ENCODE peak calls at places on chromosomes 6 and 20, in ten cellular contexts. Q, U, K, O, Z, X, I, Y, P and R are unnamed samples.

GRCh38 chr6:126529605-126530004 is 189.7 kb downstream of the CENPW start:
- ATAC-seq in O (no peak), U (no peak), K (no peak), I (no peak), P (no peak), Z (no peak), Q (no peak), X (no peak), Y (no peak), R (no peak)

GRCh38 chr6:76230711-76231110 is 158.2 kb upstream of the IMPG1 start:
- ATAC-seq in Q (no peak), U (no peak), O (no peak), P (no peak), Y (no peak), I (no peak), K (peak), Z (no peak), X (peak), R (no peak)

GRCh38 chr6:120938164-120938875 is 396.0 kb downstream of the TBC1D32 start:
- ATAC-seq in P (no peak), K (no peak), Q (no peak), U (no peak), O (no peak), Y (no peak), I (no peak), Z (no peak), X (no peak), R (no peak)

GRCh38 chr6:134007077-134007476 is 45.3 kb downstream of the SLC2A12 start:
- ATAC-seq in Q (no peak), Y (no peak), P (no peak), I (no peak), U (no peak), K (peak), O (no peak), X (no peak), Z (no peak), R (peak)

GRCh38 chr6:3329491-3330051 is 70.8 kb downstream of the PSMG4 start:
- ATAC-seq in O (no peak), U (no peak), P (no peak), Z (no peak), X (peak), Q (no peak), K (no peak), I (no peak), Y (no peak), R (peak)

GRCh38 chr20:8777866-8778265 is 291.0 kb upstream of the PLCB4 start:
- ATAC-seq in I (no peak), O (no peak), U (no peak), P (no peak), X (no peak), Z (no peak), K (no peak), Y (no peak), Q (no peak), R (no peak)

GRCh38 chr6:2738373-2738979 is 12.2 kb downstream of the MYLK4 start:
- ATAC-seq in P (peak), X (peak), Y (no peak), I (peak), O (peak), U (peak), Q (peak), Z (no peak), K (peak), R (no peak)

GRCh38 chr6:20837189-20837588 is 302.9 kb downstream of the CDKAL1 start:
- ATAC-seq in X (no peak), I (peak), Y (peak), Z (no peak), U (peak), K (no peak), P (peak), Q (peak), O (peak), R (no peak)

GRCh38 chr6:110589865-110590513 is 113.6 kb upstream of the SLC22A16 start:
- ATAC-seq in Q (no peak), P (no peak), K (no peak), U (no peak), Y (peak), I (no peak), X (no peak), O (no peak), Z (no peak), R (peak)

GRCh38 chr6:18245642-18246041 is 18.7 kb downstream of the DEK start:
- ATAC-seq in K (no peak), Z (no peak), Y (peak), X (no peak), U (no peak), Q (no peak), O (peak), I (peak), P (peak), R (no peak)

GRCh38 chr6:115838763-115839401 is 221.8 kb downstream of the FRK start:
- ATAC-seq in X (peak), Z (no peak), K (peak), Y (peak), Q (no peak), U (no peak), O (no peak), P (no peak), I (no peak), R (peak)

GRCh38 chr6:46486186-46486585 is 5.1 kb downstream of the RCAN2 start:
- ATAC-seq in O (no peak), Z (peak), P (no peak), X (no peak), Y (no peak), Q (no peak), K (no peak), U (no peak), I (no peak), R (no peak)

GRCh38 chr6:134293659-134294161 is 24.2 kb downstream of the SGK1 start:
- ATAC-seq in U (no peak), P (no peak), Z (no peak), Q (no peak), O (no peak), I (no peak), X (no peak), Y (no peak), K (no peak), R (no peak)

GRCh38 chr20:8798505-8798904 is 270.4 kb upstream of the PLCB4 start:
- ATAC-seq in Z (peak), Q (no peak), P (no peak), Y (no peak), O (no peak), U (no peak), K (no peak), X (no peak), I (no peak), R (no peak)

GRCh38 chr6:43269273-43270007 is 26.2 kb downstream of the TTBK1 start:
- ATAC-seq in P (peak), X (peak), Q (peak), Y (peak), O (peak), I (peak), K (peak), U (peak), Z (peak), R (peak)

GRCh38 chr6:3788408-3789017 is 37.0 kb upstream of the PXDC1 start:
- ATAC-seq in K (no peak), Y (no peak), Z (peak), P (no peak), X (no peak), O (no peak), Q (no peak), I (no peak), U (no peak), R (peak)

GRCh38 chr20:3406481-3407425 is 716 bp downstream of the DNAAF9 start:
- ATAC-seq in K (peak), Q (no peak), X (peak), Z (peak), P (peak), U (peak), O (no peak), I (no peak), Y (peak), R (no peak)

GRCh38 chr6:112482373-112482772 is 135.2 kb downstream of the RFPL4B start:
- ATAC-seq in Y (no peak), I (no peak), Q (no peak), K (peak), U (no peak), P (no peak), X (no peak), Z (no peak), O (no peak), R (no peak)

GRCh38 chr6:79705456-79705995 is 74.4 kb downstream of the SH3BGRL2 start:
- ATAC-seq in Y (no peak), X (no peak), Q (no peak), I (no peak), K (no peak), O (no peak), P (no peak), U (no peak), Z (no peak), R (no peak)

GRCh38 chr6:156988276-156989158 is 211.3 kb downstream of the ARID1B start:
- ATAC-seq in Z (no peak), K (peak), U (no peak), Q (peak), P (no peak), O (no peak), Y (peak), I (no peak), X (peak), R (peak)

GRCh38 chr6:163341671-163342070 is 72.8 kb upstream of the QKI start:
- ATAC-seq in X (no peak), I (no peak), Z (no peak), P (no peak), U (no peak), Y (no peak), K (no peak), O (no peak), Q (no peak), R (no peak)

GRCh38 chr6:23106951-23107350 is 537.6 kb downstream of the HDGFL1 start:
- ATAC-seq in X (no peak), K (no peak), Y (no peak), I (no peak), O (no peak), P (no peak), U (no peak), Q (no peak), Z (no peak), R (no peak)

GRCh38 chr20:1209447-1210387 is 6.5 kb downstream of the C20orf202 start:
- ATAC-seq in P (no peak), X (peak), I (no peak), O (no peak), Q (no peak), Y (peak), K (peak), U (no peak), Z (no peak), R (peak)

GRCh38 chr20:49028684-49029083 is 17.4 kb upstream of the CSE1L start:
- ATAC-seq in P (no peak), O (no peak), Q (no peak), K (peak), Z (no peak), Y (no peak), X (peak), I (no peak), U (no peak), R (no peak)

GRCh38 chr6:16097382-16098171 is 31.3 kb upstream of the MYLIP start:
- ATAC-seq in Q (no peak), I (peak), Z (no peak), U (no peak), P (no peak), K (no peak), Y (peak), O (peak), X (no peak), R (no peak)

GRCh38 chr20:59994697-59995122 is 36.5 kb downstream of the CDH26 start:
- ATAC-seq in X (peak), U (no peak), K (peak), P (no peak), I (no peak), Z (peak), Y (no peak), Q (no peak), O (no peak), R (peak)

GRCh38 chr6:70673601-70674000 is 5.9 kb downstream of the SMAP1 start:
- ATAC-seq in Y (peak), X (peak), I (no peak), K (no peak), O (peak), U (no peak), Q (no peak), Z (no peak), P (peak), R (no peak)

GRCh38 chr20:46715292-46715756 is 5.9 kb downstream of the SLC2A10 start:
- ATAC-seq in P (no peak), K (peak), O (no peak), Q (no peak), X (peak), Z (peak), U (no peak), Y (no peak), I (no peak), R (peak)

GRCh38 chr6:156437084-156437879 is 339.9 kb upstream of the ARID1B start:
- ATAC-seq in U (no peak), O (no peak), K (no peak), Q (no peak), I (no peak), Y (no peak), P (no peak), X (no peak), Z (no peak), R (no peak)

GRCh38 chr20:13061381-13061780 is 52.6 kb downstream of the SPTLC3 start:
- ATAC-seq in P (no peak), Z (no peak), K (peak), U (no peak), O (no peak), I (no peak), Y (no peak), Q (no peak), X (no peak), R (peak)

GRCh38 chr6:155646443-155646842 is 190.8 kb upstream of the NOX3 start:
- ATAC-seq in Q (no peak), P (no peak), Y (no peak), K (no peak), X (no peak), I (no peak), U (no peak), Z (no peak), O (no peak), R (peak)